ENCODE peak calls at places on chromosomes 16 and 17, in seven cellular contexts. N is CD8-positive, alpha-beta memory T cell; F is foreskin fibroblast; B is dorsolateral prefrontal cortex; E is HAP-1; Q is CD8-positive, alpha-beta T cell; Y is heart right ventricle. P is an unnamed sample.

GRCh38 chr16:1159973-1160772 is 7.3 kb downstream of the CACNA1H start:
- DNase-seq in N (no peak), F (no peak), B (peak; percentile 30), E (no peak), Q (no peak), Y (peak; percentile 77), P (no peak)

GRCh38 chr17:32445976-32446375 is 1.7 kb downstream of the PSMD11 start:
- DNase-seq in N (no peak), F (no peak), B (no peak), E (no peak), Q (no peak), Y (no peak), P (peak; percentile 51)

GRCh38 chr17:81814748-81815645 is 11.0 kb downstream of the GCGR start:
- DNase-seq in N (no peak), F (no peak), B (no peak), E (no peak), Q (no peak), Y (no peak), P (no peak)

GRCh38 chr16:88744520-88744835 is 38.2 kb downstream of the CTU2 start:
- DNase-seq in N (no peak), F (no peak), B (no peak), E (no peak), Q (no peak), Y (no peak), P (no peak)

GRCh38 chr16:69839240-69839688 is 77.1 kb downstream of the WWP2 start:
- DNase-seq in N (no peak), F (no peak), B (peak; percentile 65), E (no peak), Q (no peak), Y (no peak), P (no peak)

GRCh38 chr16:72138064-72138572 is 33.8 kb downstream of the PMFBP1 start:
- DNase-seq in N (no peak), F (no peak), B (no peak), E (no peak), Q (no peak), Y (no peak), P (no peak)

GRCh38 chr16:53457670-53458069 is 23.4 kb downstream of the RBL2 start:
- DNase-seq in N (peak; percentile 88), F (no peak), B (no peak), E (no peak), Q (peak; percentile 46), Y (no peak), P (no peak)

GRCh38 chr16:28531777-28532744 is 6.7 kb downstream of the NUPR1 start:
- DNase-seq in N (no peak), F (no peak), B (no peak), E (no peak), Q (no peak), Y (peak; percentile 79), P (no peak)

GRCh38 chr16:77873066-77873465 is 84.7 kb downstream of the VAT1L start:
- DNase-seq in N (no peak), F (no peak), B (no peak), E (no peak), Q (no peak), Y (no peak), P (no peak)

GRCh38 chr17:58391302-58391984 is 25.9 kb downstream of the RNF43 start:
- DNase-seq in N (no peak), F (peak; percentile 14), B (no peak), E (peak; percentile 81), Q (no peak), Y (no peak), P (peak; percentile 95)

GRCh38 chr16:74226361-74226979 is 70.1 kb upstream of the PSMD7 start:
- DNase-seq in N (no peak), F (peak; percentile 1), B (no peak), E (peak; percentile 28), Q (no peak), Y (no peak), P (peak; percentile 3)

GRCh38 chr16:87631067-87631466 is 28.8 kb downstream of the JPH3 start:
- DNase-seq in N (no peak), F (no peak), B (no peak), E (no peak), Q (no peak), Y (no peak), P (no peak)

GRCh38 chr16:86910146-86910805 is 331.9 kb downstream of the FOXL1 start:
- DNase-seq in N (no peak), F (no peak), B (no peak), E (no peak), Q (no peak), Y (no peak), P (no peak)

GRCh38 chr17:45147102-45147580 is 1.1 kb upstream of the HEXIM1 start:
- DNase-seq in N (peak; percentile 77), F (no peak), B (no peak), E (peak; percentile 68), Q (no peak), Y (peak; percentile 54), P (peak; percentile 61)

DNA sequence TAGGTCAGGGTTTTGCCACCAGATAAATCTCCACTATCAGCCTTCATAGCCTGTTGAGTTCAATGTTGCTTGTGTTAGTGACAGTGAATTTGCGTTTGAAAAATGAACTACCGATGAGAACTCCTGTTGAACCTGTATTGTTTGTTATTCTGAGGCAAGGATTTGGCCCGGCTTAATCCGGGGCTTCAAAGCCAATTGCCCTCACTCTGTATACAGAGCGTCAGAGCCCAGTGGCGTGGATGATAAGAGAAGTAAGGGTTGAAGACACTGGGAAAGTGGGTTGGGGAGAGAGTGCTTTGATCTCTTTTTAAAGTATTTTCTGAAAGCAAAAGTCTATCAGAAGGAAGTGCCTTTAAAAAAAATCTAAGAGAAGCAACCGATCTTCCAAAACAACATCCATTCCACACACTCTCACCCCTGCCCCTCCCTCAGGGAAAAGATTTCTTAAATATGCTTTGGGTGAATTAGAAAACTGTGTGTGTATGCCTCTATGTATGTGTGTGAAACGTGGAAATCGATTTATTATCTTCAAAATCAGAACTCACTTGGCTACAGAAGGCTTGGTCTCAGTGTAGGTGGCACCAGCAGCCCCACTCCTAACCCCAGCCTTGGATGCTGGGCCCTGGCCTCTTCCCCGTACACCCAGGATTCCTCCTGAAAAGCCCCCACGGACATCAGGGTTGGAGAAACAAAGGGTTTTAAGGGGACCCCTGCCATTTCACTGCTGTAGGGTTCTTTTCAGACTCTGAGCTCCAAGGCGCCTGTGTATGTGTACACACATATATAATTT is 8.8 kb downstream of the TBX4 start:
- DNase-seq in N (no peak), F (no peak), B (peak; percentile 8), E (no peak), Q (no peak), Y (no peak), P (no peak)
- H3K4me3 ChIP-seq in N (no peak overlapping the region), F (peak overlapping the region; percentile 45), B (no peak overlapping the region), E (no peak overlapping the region), Q (no peak overlapping the region), Y (no peak overlapping the region), P (no peak overlapping the region)

DNA sequence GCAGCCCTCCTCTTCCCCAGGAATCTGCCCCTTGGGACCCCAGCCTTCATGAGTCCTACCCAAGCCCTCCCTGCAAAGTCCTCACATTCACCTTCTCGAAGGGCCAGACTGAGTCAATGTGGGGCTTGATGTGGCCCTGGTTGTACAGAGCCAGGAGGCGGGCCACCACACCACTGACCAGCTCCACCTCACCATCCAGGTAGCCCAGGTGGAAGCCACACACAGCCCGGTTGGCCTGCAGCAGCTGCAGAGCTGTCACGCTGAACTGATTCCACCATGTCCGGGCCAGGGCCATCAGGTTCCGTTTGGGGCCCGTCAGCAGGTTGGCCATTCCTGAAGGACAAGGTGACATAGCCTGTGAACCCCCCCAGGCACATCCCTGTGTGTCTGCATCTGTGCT is 6.0 kb downstream of the VAT1 start:
- DNase-seq in N (no peak), F (no peak), B (no peak), E (no peak), Q (no peak), Y (no peak), P (no peak)
- H3K4me3 ChIP-seq in N (no peak overlapping the region), F (no peak overlapping the region), B (no peak overlapping the region), E (no peak overlapping the region), Q (no peak overlapping the region), Y (no peak overlapping the region), P (no peak overlapping the region)

DNA sequence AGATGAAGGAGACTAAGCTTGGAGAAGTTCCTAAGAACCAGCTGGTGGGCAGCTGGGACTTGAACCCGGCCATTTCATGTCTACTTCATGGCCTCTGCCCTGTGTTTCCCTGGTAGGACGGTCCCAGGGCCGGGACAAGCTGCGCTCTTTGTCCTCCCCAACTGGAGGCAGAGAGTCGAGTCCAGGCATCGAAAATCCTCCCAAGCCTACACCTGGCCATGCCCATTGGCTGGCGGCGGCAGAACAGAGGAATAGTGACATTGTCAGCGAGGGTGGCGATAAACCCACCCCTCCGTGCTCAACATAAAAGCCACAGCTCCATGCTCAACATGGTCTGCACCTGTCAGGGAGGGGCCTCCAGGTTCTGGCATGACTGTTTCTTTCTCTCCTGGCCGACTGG is 77.7 kb downstream of the RBFOX3 start:
- DNase-seq in N (no peak), F (no peak), B (no peak), E (no peak), Q (no peak), Y (no peak), P (no peak)
- H3K4me3 ChIP-seq in N (no peak overlapping the region), F (no peak overlapping the region), B (no peak overlapping the region), E (no peak overlapping the region), Q (no peak overlapping the region), Y (no peak overlapping the region), P (no peak overlapping the region)

DNA sequence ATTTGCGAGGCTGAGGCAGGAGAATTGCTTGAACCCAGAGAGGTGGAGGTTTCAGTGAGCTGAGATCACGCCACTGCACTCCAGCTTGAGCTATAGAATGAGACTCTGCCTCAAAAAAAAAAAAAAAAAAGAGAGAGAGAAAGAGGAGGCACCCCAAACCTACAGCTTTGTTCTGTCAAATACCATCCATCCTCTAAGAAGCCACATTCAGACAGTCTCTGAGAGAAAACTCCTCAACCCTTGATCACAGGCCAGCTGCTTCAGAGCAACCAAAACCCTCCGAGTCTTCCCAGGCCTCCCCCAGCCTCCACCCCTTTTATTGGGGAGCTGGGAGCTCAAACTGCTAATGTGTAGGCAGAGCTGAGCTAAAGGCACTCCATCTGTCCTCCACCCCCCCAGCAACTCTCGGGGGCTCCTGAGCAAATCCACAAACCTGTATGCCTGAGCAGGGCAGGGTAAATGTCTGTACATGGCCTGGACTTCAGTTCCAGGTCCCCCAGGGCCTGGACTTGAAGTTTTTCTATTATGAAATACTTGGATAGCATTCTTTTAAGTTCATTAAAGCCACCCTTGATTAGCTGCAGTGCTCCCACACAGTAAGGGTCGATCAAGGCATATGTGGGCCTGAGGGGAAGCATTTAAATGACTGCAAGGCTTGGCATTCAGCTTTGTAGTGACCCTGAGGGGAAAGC is 7.0 kb downstream of the FAM117A start:
- DNase-seq in N (no peak), F (no peak), B (no peak), E (no peak), Q (no peak), Y (no peak), P (no peak)
- H3K4me3 ChIP-seq in N (no peak overlapping the region), F (no peak overlapping the region), B (no peak overlapping the region), E (no peak overlapping the region), Q (no peak overlapping the region), Y (no peak overlapping the region), P (no peak overlapping the region)

DNA sequence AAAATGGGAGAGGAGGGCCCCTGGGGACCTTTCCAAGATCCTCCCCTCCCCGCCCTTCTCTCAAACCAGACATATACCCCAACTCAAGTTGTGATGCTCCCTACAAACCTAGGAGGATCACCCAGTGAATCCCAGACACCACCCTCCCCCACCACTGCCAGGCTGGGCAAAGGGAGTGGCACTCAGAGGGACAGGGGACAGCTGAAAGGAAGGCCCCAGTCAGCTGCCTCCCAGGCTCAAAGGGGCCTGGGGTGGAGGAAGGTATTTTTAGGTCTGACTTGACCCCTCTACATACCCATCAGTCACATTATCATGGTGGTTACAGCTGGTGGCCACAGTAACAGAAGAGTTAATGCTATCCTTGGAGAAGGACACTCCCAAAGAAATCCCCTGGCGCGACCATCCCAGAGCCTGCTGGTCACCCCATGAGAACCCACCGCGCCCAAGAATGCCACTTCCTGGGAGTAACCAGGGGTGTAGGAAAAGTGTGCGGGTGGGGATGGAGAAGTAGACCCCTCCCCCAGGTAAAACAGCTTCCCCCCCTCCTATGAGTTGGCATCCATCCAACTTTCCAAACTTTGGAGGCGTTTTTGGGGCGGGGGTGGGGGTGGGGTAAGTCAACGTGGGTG is 1.2 kb downstream of the CACNB1 start:
- DNase-seq in N (no peak), F (no peak), B (no peak), E (no peak), Q (no peak), Y (no peak), P (no peak)
- H3K4me3 ChIP-seq in N (peak overlapping the region; percentile 52), F (peak overlapping the region; percentile 79), B (peak overlapping the region; percentile 85), E (peak overlapping the region; percentile 67), Q (no peak overlapping the region), Y (peak overlapping the region; percentile 85), P (peak overlapping the region; percentile 62)

P was measured in epithelial cell of esophagus.